ENCODE peak calls at places on chromosomes 13 and 19, in four cellular contexts. One of them, this sample, is unnamed.
A peak's percentile ranks its signal among the peaks of the same experiment; 100 is the strongest.

GRCh38 chr19:3722443-3723109 is 14.4 kb downstream of the TJP3 start:
- DNase-seq in uterus: no peak
- DNase-seq in choroid plexus epithelial cell: no peak
- DNase-seq in sigmoid colon: no peak
- DNase-seq in this sample: no peak

GRCh38 chr13:101736551-101736950 is 284.1 kb downstream of the ITGBL1 start:
- DNase-seq in uterus: no peak
- DNase-seq in choroid plexus epithelial cell: no peak
- DNase-seq in sigmoid colon: no peak
- DNase-seq in this sample: no peak

GRCh38 chr19:2425622-2426581 is 1.5 kb downstream of the TIMM13 start:
- DNase-seq in uterus: no peak
- DNase-seq in choroid plexus epithelial cell: no peak
- DNase-seq in sigmoid colon: peak; percentile 66
- DNase-seq in this sample: no peak

GRCh38 chr19:15587663-15588062 is 27.4 kb upstream of the CYP4F8 start:
- DNase-seq in uterus: no peak
- DNase-seq in choroid plexus epithelial cell: no peak
- DNase-seq in sigmoid colon: no peak
- DNase-seq in this sample: no peak

GRCh38 chr19:41701401-41702075 is 6.9 kb upstream of the CEACAM5 start:
- DNase-seq in uterus: no peak
- DNase-seq in choroid plexus epithelial cell: no peak
- DNase-seq in sigmoid colon: peak; percentile 52
- DNase-seq in this sample: no peak

GRCh38 chr13:51767100-51767499 is 36.9 kb downstream of the DHRS12 start:
- DNase-seq in uterus: no peak
- DNase-seq in choroid plexus epithelial cell: no peak
- DNase-seq in sigmoid colon: no peak
- DNase-seq in this sample: no peak

GRCh38 chr19:30070970-30071632 is 129.1 kb downstream of the URI1 start:
- DNase-seq in uterus: no peak
- DNase-seq in choroid plexus epithelial cell: no peak
- DNase-seq in sigmoid colon: peak; percentile 53
- DNase-seq in this sample: no peak

GRCh38 chr19:4051175-4052101 is 15.3 kb downstream of the ZBTB7A start:
- DNase-seq in uterus: no peak
- DNase-seq in choroid plexus epithelial cell: no peak
- DNase-seq in sigmoid colon: no peak
- DNase-seq in this sample: no peak

GRCh38 chr13:28411859-28412353 is 83.0 kb downstream of the FLT1 start:
- DNase-seq in uterus: no peak
- DNase-seq in choroid plexus epithelial cell: peak; percentile 34
- DNase-seq in sigmoid colon: no peak
- DNase-seq in this sample: no peak

GRCh38 chr19:11849264-11849615 is 714 bp downstream of the ZNF439 start:
- DNase-seq in uterus: no peak
- DNase-seq in choroid plexus epithelial cell: peak; percentile 15
- DNase-seq in sigmoid colon: no peak
- DNase-seq in this sample: no peak

DNA sequence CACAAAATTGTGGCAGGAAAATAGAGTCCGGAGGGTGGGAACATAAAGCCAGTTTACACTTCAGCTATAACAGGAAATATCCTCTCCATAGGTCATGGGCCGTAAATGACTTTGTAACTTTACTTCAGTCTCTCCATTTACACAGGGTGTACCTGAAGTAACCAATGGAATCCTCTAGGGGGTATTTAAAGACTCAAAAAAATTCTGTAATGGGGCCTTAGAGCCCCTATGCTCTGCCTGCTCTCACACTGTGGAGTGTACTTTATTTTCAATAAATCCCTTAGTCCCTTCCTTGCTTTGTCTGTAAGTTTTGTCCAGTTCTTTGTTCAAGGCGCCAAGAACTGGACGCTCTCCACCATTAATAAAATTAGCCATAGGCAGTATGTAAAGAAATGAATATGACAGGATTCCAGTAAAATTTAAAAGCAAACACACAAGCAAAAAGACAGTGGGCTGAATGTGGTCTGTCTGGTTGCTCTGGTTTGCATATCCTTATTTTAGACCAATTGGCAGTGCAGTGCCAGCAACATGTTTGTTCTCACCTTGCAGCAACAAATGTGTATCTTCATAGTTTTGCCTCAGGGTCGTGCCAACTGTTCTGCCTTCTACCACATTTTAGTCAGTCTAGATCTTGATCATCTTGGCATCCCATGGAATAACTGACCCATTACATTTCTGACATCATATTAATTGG is 801.5 kb upstream of the SPRY2 start:
- DNase-seq in uterus: no peak
- DNase-seq in choroid plexus epithelial cell: no peak
- DNase-seq in sigmoid colon: no peak
- DNase-seq in this sample: no peak
- TF ChIP-seq CTCF in uterus: no peak
- TF ChIP-seq CTCF in choroid plexus epithelial cell: no peak
- TF ChIP-seq CTCF in sigmoid colon: no peak
- TF ChIP-seq CTCF in this sample: no peak

DNA sequence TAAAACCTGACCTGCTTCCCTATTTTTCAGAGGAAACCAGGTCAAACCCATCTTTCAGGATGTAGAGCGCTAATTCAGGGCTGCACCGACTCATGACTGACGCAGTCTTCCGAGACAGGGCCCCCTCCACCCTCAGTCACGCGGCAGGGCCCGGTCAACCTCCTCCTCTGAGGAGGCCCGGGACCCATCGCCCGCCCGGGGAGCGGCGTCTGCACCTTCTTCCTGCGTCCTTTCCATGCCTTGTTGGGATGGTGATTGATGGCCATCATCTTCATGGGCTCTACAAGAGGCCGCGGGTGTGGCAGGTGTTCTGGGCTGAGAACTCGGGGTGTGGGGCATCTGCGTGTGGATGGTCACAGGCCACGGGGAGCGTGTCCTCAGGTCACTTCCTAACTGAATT is 26.0 kb downstream of the GRTP1 start:
- DNase-seq in uterus: no peak
- DNase-seq in choroid plexus epithelial cell: no peak
- DNase-seq in sigmoid colon: no peak
- DNase-seq in this sample: no peak
- TF ChIP-seq CTCF in uterus: no peak
- TF ChIP-seq CTCF in choroid plexus epithelial cell: no peak
- TF ChIP-seq CTCF in sigmoid colon: no peak
- TF ChIP-seq CTCF in this sample: no peak

GRCh38 chr13:92143766-92144165 is 745.3 kb downstream of the GPC5 start:
- DNase-seq in uterus: no peak
- DNase-seq in choroid plexus epithelial cell: peak; percentile 38
- DNase-seq in sigmoid colon: no peak
- DNase-seq in this sample: no peak
- TF ChIP-seq CTCF in uterus: no peak
- TF ChIP-seq CTCF in choroid plexus epithelial cell: peak; percentile 28
- TF ChIP-seq CTCF in sigmoid colon: no peak
- TF ChIP-seq CTCF in this sample: no peak

GRCh38 chr19:7494416-7495098 is 5.7 kb upstream of the PEX11G start:
- DNase-seq in uterus: no peak
- DNase-seq in choroid plexus epithelial cell: peak; percentile 67
- DNase-seq in sigmoid colon: peak; percentile 85
- DNase-seq in this sample: no peak

GRCh38 chr19:7492142-7493055 is 3.6 kb upstream of the PEX11G start:
- DNase-seq in uterus: no peak
- DNase-seq in choroid plexus epithelial cell: peak; percentile 34
- DNase-seq in sigmoid colon: no peak
- DNase-seq in this sample: no peak

GRCh38 chr19:7502552-7502951 is 13.4 kb upstream of the ZNF358 start:
- DNase-seq in uterus: no peak
- DNase-seq in choroid plexus epithelial cell: no peak
- DNase-seq in sigmoid colon: no peak
- DNase-seq in this sample: no peak

GRCh38 chr19:7500811-7501450 is 12.1 kb upstream of the PEX11G start:
- DNase-seq in uterus: no peak
- DNase-seq in choroid plexus epithelial cell: no peak
- DNase-seq in sigmoid colon: no peak
- DNase-seq in this sample: no peak

GRCh38 chr19:7497292-7497691 is 8.5 kb upstream of the PEX11G start:
- DNase-seq in uterus: no peak
- DNase-seq in choroid plexus epithelial cell: peak; percentile 48
- DNase-seq in sigmoid colon: no peak
- DNase-seq in this sample: no peak
- TF ChIP-seq CTCF in uterus: no peak
- TF ChIP-seq CTCF in choroid plexus epithelial cell: peak; percentile 67
- TF ChIP-seq CTCF in sigmoid colon: no peak
- TF ChIP-seq CTCF in this sample: no peak

This sample was measured in omental fat pad.